ENCODE peak calls at places on chromosomes 4 and X, in four cellular contexts. Y, O, A and E are unnamed samples.

GRCh38 chrX:71659342-71659741 is 8.0 kb upstream of the LOC101059915 start:
- ATAC-seq in Y (no peak), O (no peak), A (no peak), E (no peak)

GRCh38 chr4:150230556-150230955 is 152.3 kb downstream of the DCLK2 start:
- ATAC-seq in Y (no peak), O (no peak), A (no peak), E (no peak)

GRCh38 chr4:26782830-26783202 is 77.8 kb upstream of the STIM2 start:
- ATAC-seq in Y (no peak), O (no peak), A (no peak), E (no peak)

GRCh38 chr4:10253765-10254164 is 137.2 kb upstream of the WDR1 start:
- ATAC-seq in Y (no peak), O (no peak), A (no peak), E (no peak)

GRCh38 chr4:4308800-4309441 is 18.9 kb downstream of the ZBTB49 start:
- ATAC-seq in Y (no peak), O (no peak), A (no peak), E (no peak)

GRCh38 chrX:72045141-72045540 is 86.6 kb downstream of the RTL5 start:
- ATAC-seq in Y (no peak), O (no peak), A (no peak), E (no peak)

GRCh38 chrX:134592303-134592702 is 66.0 kb downstream of the PLAC1 start:
- ATAC-seq in Y (no peak), O (no peak), A (no peak), E (no peak)

GRCh38 chrX:12115377-12115776 is 22.9 kb upstream of the FRMPD4 start:
- ATAC-seq in Y (no peak), O (no peak), A (no peak), E (no peak)

GRCh38 chr4:52638717-52639116 is 20.4 kb downstream of the USP46 start:
- ATAC-seq in Y (no peak), O (no peak), A (no peak), E (no peak)

GRCh38 chr4:47373174-47373573 is 90.3 kb downstream of the COMMD8 start:
- ATAC-seq in Y (no peak), O (no peak), A (no peak), E (no peak)

GRCh38 chrX:7131621-7132020 is 15.9 kb upstream of the STS start:
- ATAC-seq in Y (no peak), O (no peak), A (no peak), E (no peak)

GRCh38 chrX:147832707-147833348 is 78.9 kb upstream of the FMR1 start:
- ATAC-seq in Y (no peak), O (no peak), A (no peak), E (no peak)

GRCh38 chr4:154416183-154416543 is 75.4 kb downstream of the DCHS2 start:
- ATAC-seq in Y (peak), O (no peak), A (no peak), E (no peak)

GRCh38 chr4:184420402-184420801 is 53.9 kb downstream of the IRF2 start:
- ATAC-seq in Y (no peak), O (peak), A (peak), E (no peak)

GRCh38 chr4:121676388-121677075 is 20.2 kb downstream of the ANXA5 start:
- ATAC-seq in Y (no peak), O (no peak), A (no peak), E (no peak)

GRCh38 chr4:71498002-71498401 is 159.2 kb downstream of the SLC4A4 start:
- ATAC-seq in Y (no peak), O (no peak), A (no peak), E (no peak)

GRCh38 chr4:132564920-132565319 is 584.2 kb upstream of the PCDH10 start:
- ATAC-seq in Y (no peak), O (no peak), A (no peak), E (no peak)

GRCh38 chr4:98700630-98701029 is 42.2 kb upstream of the TSPAN5 start:
- ATAC-seq in Y (no peak), O (no peak), A (no peak), E (no peak)

GRCh38 chr4:76752911-76753494 is 144.9 kb downstream of the SOWAHB start:
- ATAC-seq in Y (no peak), O (peak), A (no peak), E (peak)

GRCh38 chrX:124378643-124379042 is 32.3 kb downstream of the SH2D1A start:
- ATAC-seq in Y (no peak), O (no peak), A (no peak), E (no peak)

GRCh38 chr4:46586566-46586965 is 196.6 kb upstream of the GABRA2 start:
- ATAC-seq in Y (no peak), O (no peak), A (no peak), E (no peak)

GRCh38 chrX:39760930-39761329 is 336.8 kb downstream of the BCOR start:
- ATAC-seq in Y (no peak), O (peak), A (peak), E (no peak)